ENCODE peak calls at places on chromosomes 4 and X, in eight cellular contexts. X is hepatocyte, B is astrocyte, Z is uterus, N is GM23338, G is heart left ventricle, W is right cardiac atrium, Q is pancreas. P is an unnamed sample. For H3K4me1, the result is how much of the 10 kb centered on the place peaks cover.

GRCh38 chr4:67674098-67674497 is 26.9 kb downstream of the UBA6 start:
- DNase-seq in Z (no peak), B (no peak), Q (no peak), N (peak), X (no peak), G (no peak), W (no peak), P (no peak)

GRCh38 chr4:70958681-70959080 is 34.8 kb upstream of the DCK start:
- DNase-seq in Q (no peak), W (no peak), X (no peak), G (no peak), B (peak), Z (no peak), N (no peak), P (no peak)

GRCh38 chr4:37066149-37066548 is 178.4 kb upstream of the NWD2 start:
- DNase-seq in Z (no peak), Q (no peak), W (no peak), X (no peak), G (no peak), N (no peak), B (no peak), P (no peak)

GRCh38 chrX:155179343-155179997 is 36.8 kb upstream of the VBP1 start:
- DNase-seq in Q (no peak), X (no peak), N (no peak), Z (no peak), G (no peak), B (no peak), W (no peak), P (no peak)

GRCh38 chrX:118595501-118596042 is 100.0 kb downstream of the DOCK11 start:
- DNase-seq in X (no peak), W (no peak), N (no peak), G (no peak), B (peak), Z (no peak), Q (no peak), P (no peak)

GRCh38 chrX:115642895-115643530 is 82.0 kb downstream of the PLS3 start:
- DNase-seq in Q (no peak), X (peak), W (no peak), G (no peak), B (peak), Z (peak), N (peak), P (peak)

GRCh38 chr4:55543858-55544257 is 2.9 kb downstream of the CLOCK start:
- DNase-seq in W (no peak), N (no peak), Q (no peak), X (no peak), G (no peak), B (no peak), Z (no peak), P (no peak)

GRCh38 chr4:119165767-119166166 is 30.1 kb downstream of the MYOZ2 start:
- DNase-seq in Z (no peak), N (no peak), X (no peak), B (no peak), Q (no peak), W (no peak), G (no peak), P (no peak)

GRCh38 chr4:39295784-39296183 is 70.4 kb downstream of the RFC1 start:
- DNase-seq in X (no peak), N (no peak), G (no peak), Z (no peak), B (no peak), W (no peak), Q (no peak), P (no peak)

GRCh38 chr4:153534792-153535629 is 68.9 kb downstream of the TMEM131L start:
- DNase-seq in W (no peak), B (no peak), Q (no peak), N (no peak), X (no peak), Z (no peak), G (no peak), P (no peak)
- H3K4me1 ChIP-seq in W (under half), B (under half), Q (under half), N (half or more), X (under half), Z (under half), G (under half), P (under half)

GRCh38 chr4:112145326-112145819 is at the start of gene FAM241A:
- DNase-seq in B (peak), G (peak), W (peak), X (peak), Z (peak), Q (peak), N (peak), P (peak)
- H3K4me1 ChIP-seq in B (under half), G (under half), W (under half), X (under half), Z (under half), Q (under half), N (under half), P (under half)

GRCh38 chr4:113610542-113610941 is 151.0 kb downstream of the CAMK2D start:
- DNase-seq in X (no peak), Z (no peak), Q (no peak), B (no peak), N (no peak), G (peak), W (no peak), P (no peak)
- H3K4me1 ChIP-seq in X (under half), Z (under half), Q (under half), B (under half), N (under half), G (under half), W (under half), P (under half)

GRCh38 chr4:128338634-128339355 is 51.2 kb upstream of the PGRMC2 start:
- DNase-seq in Z (no peak), N (no peak), Q (no peak), X (no peak), W (no peak), G (no peak), B (peak), P (no peak)

GRCh38 chr4:128342762-128343161 is 55.1 kb upstream of the PGRMC2 start:
- DNase-seq in Z (no peak), Q (no peak), X (no peak), B (no peak), W (no peak), G (no peak), N (no peak), P (no peak)

GRCh38 chr4:128337863-128338262 is 50.2 kb upstream of the PGRMC2 start:
- DNase-seq in Q (no peak), N (no peak), Z (no peak), X (no peak), W (no peak), B (no peak), G (no peak), P (no peak)

GRCh38 chr4:128345650-128346049 is 58.0 kb upstream of the PGRMC2 start:
- DNase-seq in W (no peak), N (no peak), Z (no peak), X (no peak), B (no peak), G (no peak), Q (no peak), P (no peak)

GRCh38 chr4:128341634-128342033 is 54.0 kb upstream of the PGRMC2 start:
- DNase-seq in W (no peak), X (no peak), G (no peak), B (no peak), Q (no peak), N (peak), Z (no peak), P (no peak)
- H3K4me1 ChIP-seq in W (under half), X (under half), G (under half), B (under half), Q (under half), N (under half), Z (under half), P (under half)

GRCh38 chr4:173135241-173135847 is 33.3 kb upstream of the GALNT7 start:
- DNase-seq in W (no peak), Q (no peak), B (peak), X (no peak), Z (no peak), G (no peak), N (no peak), P (no peak)
- H3K4me1 ChIP-seq in W (under half), Q (under half), B (under half), X (under half), Z (under half), G (under half), N (under half), P (under half)

DNA sequence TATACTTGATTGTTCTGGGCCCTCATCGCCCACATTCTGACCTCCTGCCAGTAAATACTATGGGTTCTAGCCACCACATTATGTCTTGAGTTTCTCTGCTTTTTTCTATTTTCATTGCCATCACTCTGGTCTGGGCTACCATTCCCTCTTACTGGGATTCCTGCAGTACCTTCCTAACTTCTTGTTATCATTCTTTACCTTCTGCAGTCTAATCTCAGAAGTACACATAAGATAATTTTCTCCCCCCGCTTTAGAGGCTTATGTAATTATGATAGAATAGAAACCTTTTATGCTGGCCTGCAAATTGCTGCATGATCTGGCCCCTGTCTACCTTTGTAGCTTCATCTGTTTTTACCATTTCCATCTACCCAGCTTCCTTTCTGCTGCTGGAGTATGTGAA is 19.2 kb downstream of the STIM2 start:
- DNase-seq in G (no peak), Z (no peak), B (no peak), W (no peak), N (no peak), Q (no peak), X (no peak), P (no peak)
- H3K4me1 ChIP-seq in G (under half), Z (under half), B (under half), W (under half), N (under half), Q (under half), X (under half), P (under half)

P was measured in HAP-1.